ENCODE peak calls at places on chromosomes 7 and 10, in nine cellular contexts. H is stimulated activated CD4-positive, alpha-beta T cell treated with anti-CD3 and anti-CD28 coated beads, TNF-alpha, amount 100 ng/mL, for 1 hour; I is naive thymus-derived CD8-positive, alpha-beta T cell; L is transverse colon; A is AG04450; R is heart left ventricle; Q is iPS-NIHi11; C is upper lobe of left lung; V is chondrocyte. F is an unnamed sample.

GRCh38 chr10:124425227-124425962 is 6.7 kb upstream of the OAT start:
- DNase-seq in R (no peak), Q (no peak), V (no peak), A (no peak), H (no peak), I (no peak), L (no peak), C (no peak), F (no peak)

GRCh38 chr7:108001759-108002725 is 919 bp downstream of the LAMB1 start:
- DNase-seq in A (no peak), C (no peak), V (no peak), H (no peak), I (no peak), L (peak; percentile 18), R (peak; percentile 42), Q (peak; percentile 29), F (no peak)

GRCh38 chr7:69631131-69631530 is 32.9 kb downstream of the AUTS2 start:
- DNase-seq in C (no peak), L (no peak), R (no peak), H (no peak), V (no peak), A (no peak), Q (no peak), I (no peak), F (no peak)

GRCh38 chr7:17405786-17406185 is 107.3 kb downstream of the AHR start:
- DNase-seq in C (no peak), Q (no peak), A (peak; percentile 76), R (no peak), I (no peak), H (no peak), L (no peak), V (no peak), F (no peak)

GRCh38 chr7:139033346-139034114 is 2.3 kb downstream of the ZC3HAV1L start:
- DNase-seq in C (no peak), H (no peak), R (no peak), A (no peak), V (no peak), Q (no peak), L (no peak), I (no peak), F (no peak)

GRCh38 chr10:123007558-123008378 is 827 bp downstream of the IKZF5 start:
- DNase-seq in Q (peak; percentile 50), R (no peak), C (peak; percentile 81), H (no peak), I (peak; percentile 59), A (peak; percentile 8), L (peak; percentile 38), V (no peak), F (peak; percentile 31)

GRCh38 chr10:5497289-5497688 is 2.1 kb downstream of the CALML5 start:
- DNase-seq in C (no peak), A (no peak), V (no peak), Q (no peak), L (no peak), I (no peak), R (no peak), H (no peak), F (no peak)

GRCh38 chr10:125911990-125912389 is 15.6 kb downstream of the FANK1 start:
- DNase-seq in A (no peak), H (no peak), V (no peak), C (peak; percentile 35), Q (no peak), R (no peak), I (no peak), L (peak; percentile 74), F (no peak)

GRCh38 chr10:76296885-76297775 is 865.7 kb downstream of the LRMDA start:
- DNase-seq in L (no peak), C (no peak), I (no peak), Q (no peak), H (no peak), A (no peak), V (no peak), R (no peak), F (no peak)

GRCh38 chr10:74706966-74707365 is 119.4 kb upstream of the KAT6B start:
- DNase-seq in Q (no peak), C (no peak), L (no peak), I (no peak), H (no peak), V (no peak), R (no peak), A (no peak), F (no peak)

GRCh38 chr7:87316846-87317545 is 28.5 kb upstream of the CROT start:
- DNase-seq in R (no peak), Q (no peak), H (no peak), L (no peak), I (no peak), C (no peak), A (peak; percentile 94), V (no peak), F (no peak)